ENCODE peak calls at places on chromosomes 7 and 10, in seven cellular contexts. J, O, E, Z, G, C and Q are unnamed samples.

GRCh38 chr7:33973235-33974015 is 68.1 kb downstream of the BMPER start:
- DNase-seq in O (peak; percentile 23), G (no peak), J (no peak), Z (no peak), E (no peak), C (no peak), Q (no peak)

GRCh38 chr10:121823993-121824463 is 103.8 kb downstream of the ATE1 start:
- DNase-seq in E (no peak), J (no peak), G (peak; percentile 5), C (peak; percentile 62), O (peak; percentile 76), Z (peak; percentile 47), Q (no peak)

GRCh38 chr7:50475340-50475739 is 25.2 kb upstream of the FIGNL1 start:
- DNase-seq in E (no peak), G (no peak), Z (no peak), C (no peak), O (no peak), J (no peak), Q (no peak)

GRCh38 chr10:15293862-15294835 is 76.9 kb downstream of the FAM171A1 start:
- DNase-seq in Z (no peak), E (no peak), C (peak; percentile 41), J (no peak), O (peak; percentile 46), G (no peak), Q (no peak)

GRCh38 chr7:30422922-30423321 is 55.7 kb downstream of the NOD1 start:
- DNase-seq in G (no peak), Z (no peak), J (no peak), O (peak; percentile 63), E (no peak), C (peak; percentile 67), Q (no peak)

GRCh38 chr7:102273749-102274712 is 12.6 kb upstream of the SH2B2 start:
- DNase-seq in G (no peak), O (peak; percentile 57), J (no peak), Z (peak; percentile 92), C (peak; percentile 51), E (no peak), Q (no peak)

GRCh38 chr7:45680776-45681175 is 106.6 kb downstream of the ADCY1 start:
- DNase-seq in C (no peak), E (peak; percentile 38), J (no peak), O (no peak), Z (no peak), G (no peak), Q (no peak)

GRCh38 chr7:87599336-87599735 is 1.3 kb downstream of the ABCB1 start:
- DNase-seq in Z (peak; percentile 81), C (no peak), J (no peak), E (no peak), G (no peak), O (no peak), Q (no peak)

GRCh38 chr10:78578929-78579328 is 489.8 kb upstream of the ZMIZ1 start:
- DNase-seq in J (no peak), E (peak; percentile 72), Z (peak; percentile 48), O (peak; percentile 50), C (no peak), G (no peak), Q (no peak)

GRCh38 chr7:44077681-44078091 is 4.6 kb downstream of the POLM start:
- DNase-seq in Z (no peak), C (no peak), E (no peak), O (no peak), G (no peak), J (no peak), Q (no peak)

GRCh38 chr10:99681553-99681952 is 22.2 kb downstream of the ENTPD7 start:
- DNase-seq in Z (no peak), J (no peak), O (peak; percentile 93), E (no peak), C (peak; percentile 91), G (no peak), Q (no peak)

GRCh38 chr7:2242541-2243482 is 786 bp downstream of the NUDT1 start:
- DNase-seq in J (peak; percentile 17), Z (peak; percentile 25), E (no peak), C (no peak), G (no peak), O (no peak), Q (no peak)

GRCh38 chr7:148303295-148304013 is 287.1 kb upstream of the C7orf33 start:
- DNase-seq in Z (no peak), J (no peak), C (peak; percentile 84), E (no peak), O (peak; percentile 93), G (no peak), Q (peak; percentile 63)

DNA sequence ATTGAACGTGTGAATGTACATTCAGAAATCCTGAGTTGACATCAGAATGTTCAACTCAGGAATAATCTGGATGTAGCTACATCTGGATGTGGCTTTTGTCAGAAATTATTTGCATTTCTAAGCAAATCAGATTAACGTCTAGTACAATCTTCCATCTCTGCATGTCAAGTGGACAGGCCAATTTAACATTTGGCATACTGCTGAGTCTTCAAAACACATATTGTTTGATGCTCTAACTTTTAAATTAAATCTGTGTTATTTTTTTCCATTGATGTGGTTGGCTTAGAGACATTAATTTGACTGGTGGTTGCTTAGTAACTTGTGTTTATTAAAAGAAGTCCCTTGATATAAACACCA is 3.4 kb downstream of the STAMBPL1 start:
- DNase-seq in Z (no peak), G (no peak), C (no peak), O (no peak), J (peak; percentile 58), E (no peak), Q (no peak)
- H3K4me3 ChIP-seq in Z (no peak overlapping the region), G (no peak overlapping the region), C (no peak overlapping the region), O (no peak overlapping the region), J (peak overlapping the region; percentile 84), E (no peak overlapping the region), Q (no peak overlapping the region)

GRCh38 chr7:36999851-37000480 is 275.7 kb upstream of the AOAH start:
- DNase-seq in J (no peak), Z (no peak), C (peak; percentile 29), G (no peak), E (no peak), O (peak; percentile 38), Q (no peak)
- H3K4me3 ChIP-seq in J (no peak overlapping the region), Z (no peak overlapping the region), C (no peak overlapping the region), G (no peak overlapping the region), E (no peak overlapping the region), O (no peak overlapping the region), Q (peak overlapping the region; percentile 19)

GRCh38 chr10:11403116-11403515 is 208.3 kb downstream of the USP6NL start:
- DNase-seq in G (no peak), J (peak; percentile 84), O (no peak), E (no peak), Z (peak; percentile 59), C (no peak), Q (no peak)
- H3K4me3 ChIP-seq in G (no peak overlapping the region), J (peak overlapping the region; percentile 67), O (no peak overlapping the region), E (no peak overlapping the region), Z (no peak overlapping the region), C (no peak overlapping the region), Q (no peak overlapping the region)

DNA sequence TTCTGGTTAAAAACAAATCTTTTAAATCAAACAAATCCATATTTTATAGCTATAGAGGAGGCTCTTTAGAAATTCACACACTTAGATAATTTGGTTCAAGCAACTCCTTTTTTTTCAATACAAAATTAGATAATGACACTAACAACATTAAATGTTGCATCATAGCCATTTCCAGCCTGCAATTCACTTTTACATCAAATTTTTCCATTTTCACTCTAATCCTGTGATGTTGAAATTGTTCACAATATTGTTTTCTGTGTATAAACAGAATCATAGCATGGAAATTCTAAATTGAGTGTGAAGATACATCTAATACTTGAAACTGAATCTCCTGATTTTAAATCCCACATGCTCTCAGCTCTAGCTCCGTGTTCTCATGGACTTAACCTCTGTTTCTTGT is 482.6 kb downstream of the INHBA start:
- DNase-seq in Z (no peak), C (no peak), E (no peak), J (no peak), G (no peak), O (no peak), Q (no peak)
- H3K4me3 ChIP-seq in Z (no peak overlapping the region), C (no peak overlapping the region), E (no peak overlapping the region), J (no peak overlapping the region), G (no peak overlapping the region), O (no peak overlapping the region), Q (no peak overlapping the region)